ENCODE peak calls at places on chromosomes 16 and 17, in ten cellular contexts. One of them, this sample, is unnamed.
A peak's percentile ranks its signal among the peaks of the same experiment; 100 is the strongest.

GRCh38 chr16:9302102-9302501 is 210.7 kb downstream of the HAPSTR1 start:
- DNase-seq in heart right ventricle: no peak
- DNase-seq in stimulated activated CD4-positive, alpha-beta T cell treated with anti-CD3 and anti-CD28 coated beads, Interleukin-2, amount 100 ng/mL, for 24 hours: no peak
- DNase-seq in neural progenitor cell: no peak
- DNase-seq in AG09319: no peak
- DNase-seq in COR-L47: no peak
- DNase-seq in activated T-cell treated with anti-CD3 and anti-CD28 coated beads for 1 hour: no peak
- DNase-seq in effector memory CD4-positive, alpha-beta T cell: no peak
- DNase-seq in tibial artery: no peak
- DNase-seq in activated CD8-positive, alpha-beta memory T cell treated with anti-CD3 and anti-CD28 coated beads, Interleukin-2, amount 10 ng/mL, durations not matched to agents 7 days and 5 days: no peak
- DNase-seq in this sample: no peak

GRCh38 chr16:13611596-13611995 is 308.4 kb upstream of the ERCC4 start:
- DNase-seq in AG09319: no peak
- DNase-seq in tibial artery: no peak
- DNase-seq in stimulated activated CD4-positive, alpha-beta T cell treated with anti-CD3 and anti-CD28 coated beads, Interleukin-2, amount 100 ng/mL, for 24 hours: no peak
- DNase-seq in activated T-cell treated with anti-CD3 and anti-CD28 coated beads for 1 hour: no peak
- DNase-seq in heart right ventricle: no peak
- DNase-seq in COR-L47: no peak
- DNase-seq in activated CD8-positive, alpha-beta memory T cell treated with anti-CD3 and anti-CD28 coated beads, Interleukin-2, amount 10 ng/mL, durations not matched to agents 7 days and 5 days: no peak
- DNase-seq in effector memory CD4-positive, alpha-beta T cell: no peak
- DNase-seq in neural progenitor cell: no peak
- DNase-seq in this sample: no peak

GRCh38 chr17:57675988-57676387 is 69.1 kb downstream of the CCDC182 start:
- DNase-seq in activated T-cell treated with anti-CD3 and anti-CD28 coated beads for 1 hour: no peak
- DNase-seq in activated CD8-positive, alpha-beta memory T cell treated with anti-CD3 and anti-CD28 coated beads, Interleukin-2, amount 10 ng/mL, durations not matched to agents 7 days and 5 days: no peak
- DNase-seq in AG09319: no peak
- DNase-seq in tibial artery: peak; percentile 47
- DNase-seq in effector memory CD4-positive, alpha-beta T cell: no peak
- DNase-seq in heart right ventricle: no peak
- DNase-seq in neural progenitor cell: no peak
- DNase-seq in COR-L47: no peak
- DNase-seq in stimulated activated CD4-positive, alpha-beta T cell treated with anti-CD3 and anti-CD28 coated beads, Interleukin-2, amount 100 ng/mL, for 24 hours: peak; percentile 6
- DNase-seq in this sample: no peak

GRCh38 chr16:17340804-17341203 is 130.0 kb downstream of the XYLT1 start:
- DNase-seq in tibial artery: no peak
- DNase-seq in effector memory CD4-positive, alpha-beta T cell: no peak
- DNase-seq in stimulated activated CD4-positive, alpha-beta T cell treated with anti-CD3 and anti-CD28 coated beads, Interleukin-2, amount 100 ng/mL, for 24 hours: no peak
- DNase-seq in heart right ventricle: no peak
- DNase-seq in AG09319: no peak
- DNase-seq in activated T-cell treated with anti-CD3 and anti-CD28 coated beads for 1 hour: no peak
- DNase-seq in neural progenitor cell: no peak
- DNase-seq in COR-L47: no peak
- DNase-seq in activated CD8-positive, alpha-beta memory T cell treated with anti-CD3 and anti-CD28 coated beads, Interleukin-2, amount 10 ng/mL, durations not matched to agents 7 days and 5 days: no peak
- DNase-seq in this sample: no peak

GRCh38 chr16:19116711-19117449 is 3.1 kb downstream of the ITPRIPL2 start:
- DNase-seq in stimulated activated CD4-positive, alpha-beta T cell treated with anti-CD3 and anti-CD28 coated beads, Interleukin-2, amount 100 ng/mL, for 24 hours: no peak
- DNase-seq in COR-L47: no peak
- DNase-seq in activated CD8-positive, alpha-beta memory T cell treated with anti-CD3 and anti-CD28 coated beads, Interleukin-2, amount 10 ng/mL, durations not matched to agents 7 days and 5 days: no peak
- DNase-seq in effector memory CD4-positive, alpha-beta T cell: no peak
- DNase-seq in AG09319: no peak
- DNase-seq in activated T-cell treated with anti-CD3 and anti-CD28 coated beads for 1 hour: no peak
- DNase-seq in tibial artery: peak; percentile 19
- DNase-seq in neural progenitor cell: no peak
- DNase-seq in heart right ventricle: no peak
- DNase-seq in this sample: no peak

GRCh38 chr17:3667366-3668278 is 756 bp downstream of the TAX1BP3 start:
- DNase-seq in heart right ventricle: peak; percentile 91
- DNase-seq in effector memory CD4-positive, alpha-beta T cell: no peak
- DNase-seq in neural progenitor cell: peak; percentile 89
- DNase-seq in tibial artery: peak; percentile 94
- DNase-seq in AG09319: peak; percentile 79
- DNase-seq in activated T-cell treated with anti-CD3 and anti-CD28 coated beads for 1 hour: no peak
- DNase-seq in activated CD8-positive, alpha-beta memory T cell treated with anti-CD3 and anti-CD28 coated beads, Interleukin-2, amount 10 ng/mL, durations not matched to agents 7 days and 5 days: no peak
- DNase-seq in stimulated activated CD4-positive, alpha-beta T cell treated with anti-CD3 and anti-CD28 coated beads, Interleukin-2, amount 100 ng/mL, for 24 hours: no peak
- DNase-seq in COR-L47: peak; percentile 22
- DNase-seq in this sample: no peak

GRCh38 chr16:969508-970378 is 1.0 kb downstream of the LMF1 start:
- DNase-seq in tibial artery: no peak
- DNase-seq in COR-L47: no peak
- DNase-seq in AG09319: no peak
- DNase-seq in effector memory CD4-positive, alpha-beta T cell: no peak
- DNase-seq in activated T-cell treated with anti-CD3 and anti-CD28 coated beads for 1 hour: no peak
- DNase-seq in activated CD8-positive, alpha-beta memory T cell treated with anti-CD3 and anti-CD28 coated beads, Interleukin-2, amount 10 ng/mL, durations not matched to agents 7 days and 5 days: no peak
- DNase-seq in heart right ventricle: peak; percentile 44
- DNase-seq in stimulated activated CD4-positive, alpha-beta T cell treated with anti-CD3 and anti-CD28 coated beads, Interleukin-2, amount 100 ng/mL, for 24 hours: no peak
- DNase-seq in neural progenitor cell: no peak
- DNase-seq in this sample: no peak

GRCh38 chr16:23257682-23258081 is 44.4 kb upstream of the SCNN1B start:
- DNase-seq in AG09319: no peak
- DNase-seq in heart right ventricle: no peak
- DNase-seq in stimulated activated CD4-positive, alpha-beta T cell treated with anti-CD3 and anti-CD28 coated beads, Interleukin-2, amount 100 ng/mL, for 24 hours: no peak
- DNase-seq in COR-L47: no peak
- DNase-seq in effector memory CD4-positive, alpha-beta T cell: no peak
- DNase-seq in neural progenitor cell: no peak
- DNase-seq in activated CD8-positive, alpha-beta memory T cell treated with anti-CD3 and anti-CD28 coated beads, Interleukin-2, amount 10 ng/mL, durations not matched to agents 7 days and 5 days: no peak
- DNase-seq in tibial artery: no peak
- DNase-seq in activated T-cell treated with anti-CD3 and anti-CD28 coated beads for 1 hour: no peak
- DNase-seq in this sample: no peak

GRCh38 chr17:39688475-39688835 is 598 bp upstream of the PGAP3 start:
- DNase-seq in activated CD8-positive, alpha-beta memory T cell treated with anti-CD3 and anti-CD28 coated beads, Interleukin-2, amount 10 ng/mL, durations not matched to agents 7 days and 5 days: no peak
- DNase-seq in heart right ventricle: no peak
- DNase-seq in COR-L47: peak; percentile 15
- DNase-seq in activated T-cell treated with anti-CD3 and anti-CD28 coated beads for 1 hour: no peak
- DNase-seq in effector memory CD4-positive, alpha-beta T cell: no peak
- DNase-seq in AG09319: no peak
- DNase-seq in tibial artery: no peak
- DNase-seq in neural progenitor cell: no peak
- DNase-seq in stimulated activated CD4-positive, alpha-beta T cell treated with anti-CD3 and anti-CD28 coated beads, Interleukin-2, amount 100 ng/mL, for 24 hours: no peak
- DNase-seq in this sample: no peak

GRCh38 chr16:89055313-89055712 is 38.3 kb upstream of the ACSF3 start:
- DNase-seq in activated CD8-positive, alpha-beta memory T cell treated with anti-CD3 and anti-CD28 coated beads, Interleukin-2, amount 10 ng/mL, durations not matched to agents 7 days and 5 days: no peak
- DNase-seq in tibial artery: no peak
- DNase-seq in AG09319: no peak
- DNase-seq in effector memory CD4-positive, alpha-beta T cell: no peak
- DNase-seq in COR-L47: no peak
- DNase-seq in heart right ventricle: no peak
- DNase-seq in stimulated activated CD4-positive, alpha-beta T cell treated with anti-CD3 and anti-CD28 coated beads, Interleukin-2, amount 100 ng/mL, for 24 hours: no peak
- DNase-seq in neural progenitor cell: no peak
- DNase-seq in activated T-cell treated with anti-CD3 and anti-CD28 coated beads for 1 hour: no peak
- DNase-seq in this sample: no peak

GRCh38 chr17:61309857-61310256 is 89.8 kb upstream of the TBX2 start:
- DNase-seq in COR-L47: no peak
- DNase-seq in heart right ventricle: no peak
- DNase-seq in stimulated activated CD4-positive, alpha-beta T cell treated with anti-CD3 and anti-CD28 coated beads, Interleukin-2, amount 100 ng/mL, for 24 hours: no peak
- DNase-seq in activated T-cell treated with anti-CD3 and anti-CD28 coated beads for 1 hour: no peak
- DNase-seq in neural progenitor cell: no peak
- DNase-seq in AG09319: no peak
- DNase-seq in activated CD8-positive, alpha-beta memory T cell treated with anti-CD3 and anti-CD28 coated beads, Interleukin-2, amount 10 ng/mL, durations not matched to agents 7 days and 5 days: no peak
- DNase-seq in tibial artery: no peak
- DNase-seq in effector memory CD4-positive, alpha-beta T cell: no peak
- DNase-seq in this sample: no peak

GRCh38 chr17:65270932-65271700 is 133.9 kb downstream of the RGS9 start:
- DNase-seq in tibial artery: no peak
- DNase-seq in activated CD8-positive, alpha-beta memory T cell treated with anti-CD3 and anti-CD28 coated beads, Interleukin-2, amount 10 ng/mL, durations not matched to agents 7 days and 5 days: no peak
- DNase-seq in COR-L47: no peak
- DNase-seq in heart right ventricle: no peak
- DNase-seq in activated T-cell treated with anti-CD3 and anti-CD28 coated beads for 1 hour: no peak
- DNase-seq in effector memory CD4-positive, alpha-beta T cell: no peak
- DNase-seq in stimulated activated CD4-positive, alpha-beta T cell treated with anti-CD3 and anti-CD28 coated beads, Interleukin-2, amount 100 ng/mL, for 24 hours: no peak
- DNase-seq in AG09319: no peak
- DNase-seq in neural progenitor cell: no peak
- DNase-seq in this sample: no peak

GRCh38 chr17:56808503-56808902 is 25.2 kb downstream of the C17orf67 start:
- DNase-seq in effector memory CD4-positive, alpha-beta T cell: no peak
- DNase-seq in activated T-cell treated with anti-CD3 and anti-CD28 coated beads for 1 hour: no peak
- DNase-seq in neural progenitor cell: no peak
- DNase-seq in AG09319: no peak
- DNase-seq in stimulated activated CD4-positive, alpha-beta T cell treated with anti-CD3 and anti-CD28 coated beads, Interleukin-2, amount 100 ng/mL, for 24 hours: no peak
- DNase-seq in heart right ventricle: no peak
- DNase-seq in tibial artery: no peak
- DNase-seq in COR-L47: no peak
- DNase-seq in activated CD8-positive, alpha-beta memory T cell treated with anti-CD3 and anti-CD28 coated beads, Interleukin-2, amount 10 ng/mL, durations not matched to agents 7 days and 5 days: no peak
- DNase-seq in this sample: no peak

GRCh38 chr17:63151981-63152523 is 186.0 kb downstream of the TANC2 start:
- DNase-seq in stimulated activated CD4-positive, alpha-beta T cell treated with anti-CD3 and anti-CD28 coated beads, Interleukin-2, amount 100 ng/mL, for 24 hours: no peak
- DNase-seq in activated T-cell treated with anti-CD3 and anti-CD28 coated beads for 1 hour: no peak
- DNase-seq in neural progenitor cell: peak; percentile 36
- DNase-seq in heart right ventricle: no peak
- DNase-seq in activated CD8-positive, alpha-beta memory T cell treated with anti-CD3 and anti-CD28 coated beads, Interleukin-2, amount 10 ng/mL, durations not matched to agents 7 days and 5 days: no peak
- DNase-seq in effector memory CD4-positive, alpha-beta T cell: no peak
- DNase-seq in COR-L47: no peak
- DNase-seq in AG09319: peak; percentile 8
- DNase-seq in tibial artery: no peak
- DNase-seq in this sample: no peak

GRCh38 chr16:86350289-86350688 is 160.0 kb upstream of the FOXF1 start:
- DNase-seq in COR-L47: no peak
- DNase-seq in neural progenitor cell: no peak
- DNase-seq in AG09319: no peak
- DNase-seq in tibial artery: no peak
- DNase-seq in effector memory CD4-positive, alpha-beta T cell: no peak
- DNase-seq in activated T-cell treated with anti-CD3 and anti-CD28 coated beads for 1 hour: no peak
- DNase-seq in heart right ventricle: no peak
- DNase-seq in stimulated activated CD4-positive, alpha-beta T cell treated with anti-CD3 and anti-CD28 coated beads, Interleukin-2, amount 100 ng/mL, for 24 hours: no peak
- DNase-seq in activated CD8-positive, alpha-beta memory T cell treated with anti-CD3 and anti-CD28 coated beads, Interleukin-2, amount 10 ng/mL, durations not matched to agents 7 days and 5 days: no peak
- DNase-seq in this sample: no peak

GRCh38 chr17:49467175-49467574 is 27.9 kb upstream of the NGFR start:
- DNase-seq in effector memory CD4-positive, alpha-beta T cell: no peak
- DNase-seq in activated CD8-positive, alpha-beta memory T cell treated with anti-CD3 and anti-CD28 coated beads, Interleukin-2, amount 10 ng/mL, durations not matched to agents 7 days and 5 days: no peak
- DNase-seq in AG09319: no peak
- DNase-seq in activated T-cell treated with anti-CD3 and anti-CD28 coated beads for 1 hour: no peak
- DNase-seq in stimulated activated CD4-positive, alpha-beta T cell treated with anti-CD3 and anti-CD28 coated beads, Interleukin-2, amount 100 ng/mL, for 24 hours: no peak
- DNase-seq in heart right ventricle: no peak
- DNase-seq in COR-L47: no peak
- DNase-seq in tibial artery: no peak
- DNase-seq in neural progenitor cell: no peak
- DNase-seq in this sample: no peak

GRCh38 chr16:67786491-67786890 is 19.9 kb downstream of the RANBP10 start:
- DNase-seq in effector memory CD4-positive, alpha-beta T cell: no peak
- DNase-seq in COR-L47: no peak
- DNase-seq in stimulated activated CD4-positive, alpha-beta T cell treated with anti-CD3 and anti-CD28 coated beads, Interleukin-2, amount 100 ng/mL, for 24 hours: no peak
- DNase-seq in activated CD8-positive, alpha-beta memory T cell treated with anti-CD3 and anti-CD28 coated beads, Interleukin-2, amount 10 ng/mL, durations not matched to agents 7 days and 5 days: no peak
- DNase-seq in activated T-cell treated with anti-CD3 and anti-CD28 coated beads for 1 hour: no peak
- DNase-seq in AG09319: no peak
- DNase-seq in heart right ventricle: no peak
- DNase-seq in tibial artery: no peak
- DNase-seq in neural progenitor cell: no peak
- DNase-seq in this sample: no peak

GRCh38 chr17:73189417-73190099 is 3.3 kb upstream of the COG1 start:
- DNase-seq in activated T-cell treated with anti-CD3 and anti-CD28 coated beads for 1 hour: no peak
- DNase-seq in tibial artery: no peak
- DNase-seq in COR-L47: peak; percentile 60
- DNase-seq in AG09319: no peak
- DNase-seq in effector memory CD4-positive, alpha-beta T cell: no peak
- DNase-seq in neural progenitor cell: peak; percentile 67
- DNase-seq in activated CD8-positive, alpha-beta memory T cell treated with anti-CD3 and anti-CD28 coated beads, Interleukin-2, amount 10 ng/mL, durations not matched to agents 7 days and 5 days: no peak
- DNase-seq in stimulated activated CD4-positive, alpha-beta T cell treated with anti-CD3 and anti-CD28 coated beads, Interleukin-2, amount 100 ng/mL, for 24 hours: no peak
- DNase-seq in heart right ventricle: no peak
- DNase-seq in this sample: no peak

GRCh38 chr17:82878545-82878944 is 38.7 kb upstream of the ZNF750 start:
- DNase-seq in neural progenitor cell: no peak
- DNase-seq in activated CD8-positive, alpha-beta memory T cell treated with anti-CD3 and anti-CD28 coated beads, Interleukin-2, amount 10 ng/mL, durations not matched to agents 7 days and 5 days: no peak
- DNase-seq in COR-L47: no peak
- DNase-seq in effector memory CD4-positive, alpha-beta T cell: no peak
- DNase-seq in heart right ventricle: no peak
- DNase-seq in stimulated activated CD4-positive, alpha-beta T cell treated with anti-CD3 and anti-CD28 coated beads, Interleukin-2, amount 100 ng/mL, for 24 hours: no peak
- DNase-seq in tibial artery: no peak
- DNase-seq in activated T-cell treated with anti-CD3 and anti-CD28 coated beads for 1 hour: no peak
- DNase-seq in AG09319: no peak
- DNase-seq in this sample: no peak

GRCh38 chr16:79050063-79050462 is 550.5 kb downstream of the MAF start:
- DNase-seq in activated CD8-positive, alpha-beta memory T cell treated with anti-CD3 and anti-CD28 coated beads, Interleukin-2, amount 10 ng/mL, durations not matched to agents 7 days and 5 days: no peak
- DNase-seq in AG09319: no peak
- DNase-seq in heart right ventricle: no peak
- DNase-seq in COR-L47: no peak
- DNase-seq in stimulated activated CD4-positive, alpha-beta T cell treated with anti-CD3 and anti-CD28 coated beads, Interleukin-2, amount 100 ng/mL, for 24 hours: no peak
- DNase-seq in neural progenitor cell: no peak
- DNase-seq in tibial artery: no peak
- DNase-seq in activated T-cell treated with anti-CD3 and anti-CD28 coated beads for 1 hour: no peak
- DNase-seq in effector memory CD4-positive, alpha-beta T cell: no peak
- DNase-seq in this sample: no peak

GRCh38 chr17:80785477-80786178 is 206.0 kb upstream of the CHMP6 start:
- DNase-seq in effector memory CD4-positive, alpha-beta T cell: no peak
- DNase-seq in COR-L47: no peak
- DNase-seq in activated T-cell treated with anti-CD3 and anti-CD28 coated beads for 1 hour: no peak
- DNase-seq in AG09319: no peak
- DNase-seq in stimulated activated CD4-positive, alpha-beta T cell treated with anti-CD3 and anti-CD28 coated beads, Interleukin-2, amount 100 ng/mL, for 24 hours: peak; percentile 53
- DNase-seq in tibial artery: peak; percentile 49
- DNase-seq in heart right ventricle: no peak
- DNase-seq in neural progenitor cell: no peak
- DNase-seq in activated CD8-positive, alpha-beta memory T cell treated with anti-CD3 and anti-CD28 coated beads, Interleukin-2, amount 10 ng/mL, durations not matched to agents 7 days and 5 days: no peak
- DNase-seq in this sample: no peak

GRCh38 chr16:53168744-53169143 is 114.0 kb downstream of the CHD9 start:
- DNase-seq in tibial artery: no peak
- DNase-seq in activated CD8-positive, alpha-beta memory T cell treated with anti-CD3 and anti-CD28 coated beads, Interleukin-2, amount 10 ng/mL, durations not matched to agents 7 days and 5 days: no peak
- DNase-seq in COR-L47: no peak
- DNase-seq in stimulated activated CD4-positive, alpha-beta T cell treated with anti-CD3 and anti-CD28 coated beads, Interleukin-2, amount 100 ng/mL, for 24 hours: no peak
- DNase-seq in activated T-cell treated with anti-CD3 and anti-CD28 coated beads for 1 hour: no peak
- DNase-seq in effector memory CD4-positive, alpha-beta T cell: no peak
- DNase-seq in neural progenitor cell: no peak
- DNase-seq in heart right ventricle: no peak
- DNase-seq in AG09319: no peak
- DNase-seq in this sample: no peak

GRCh38 chr16:10752843-10753523 is 9.3 kb downstream of the NUBP1 start:
- DNase-seq in neural progenitor cell: no peak
- DNase-seq in tibial artery: peak; percentile 84
- DNase-seq in activated CD8-positive, alpha-beta memory T cell treated with anti-CD3 and anti-CD28 coated beads, Interleukin-2, amount 10 ng/mL, durations not matched to agents 7 days and 5 days: no peak
- DNase-seq in effector memory CD4-positive, alpha-beta T cell: no peak
- DNase-seq in COR-L47: no peak
- DNase-seq in AG09319: no peak
- DNase-seq in stimulated activated CD4-positive, alpha-beta T cell treated with anti-CD3 and anti-CD28 coated beads, Interleukin-2, amount 100 ng/mL, for 24 hours: no peak
- DNase-seq in heart right ventricle: peak; percentile 49
- DNase-seq in activated T-cell treated with anti-CD3 and anti-CD28 coated beads for 1 hour: no peak
- DNase-seq in this sample: peak; percentile 80

GRCh38 chr17:14311186-14311705 is 10.4 kb downstream of the HS3ST3B1 start:
- DNase-seq in AG09319: no peak
- DNase-seq in effector memory CD4-positive, alpha-beta T cell: no peak
- DNase-seq in activated CD8-positive, alpha-beta memory T cell treated with anti-CD3 and anti-CD28 coated beads, Interleukin-2, amount 10 ng/mL, durations not matched to agents 7 days and 5 days: no peak
- DNase-seq in activated T-cell treated with anti-CD3 and anti-CD28 coated beads for 1 hour: no peak
- DNase-seq in heart right ventricle: no peak
- DNase-seq in neural progenitor cell: no peak
- DNase-seq in stimulated activated CD4-positive, alpha-beta T cell treated with anti-CD3 and anti-CD28 coated beads, Interleukin-2, amount 100 ng/mL, for 24 hours: no peak
- DNase-seq in tibial artery: no peak
- DNase-seq in COR-L47: no peak
- DNase-seq in this sample: no peak

GRCh38 chr17:16491131-16491702 is 776 bp downstream of the LRRC75A start:
- DNase-seq in AG09319: no peak
- DNase-seq in heart right ventricle: no peak
- DNase-seq in activated T-cell treated with anti-CD3 and anti-CD28 coated beads for 1 hour: no peak
- DNase-seq in tibial artery: peak; percentile 60
- DNase-seq in neural progenitor cell: peak; percentile 50
- DNase-seq in activated CD8-positive, alpha-beta memory T cell treated with anti-CD3 and anti-CD28 coated beads, Interleukin-2, amount 10 ng/mL, durations not matched to agents 7 days and 5 days: peak; percentile 51
- DNase-seq in stimulated activated CD4-positive, alpha-beta T cell treated with anti-CD3 and anti-CD28 coated beads, Interleukin-2, amount 100 ng/mL, for 24 hours: peak; percentile 22
- DNase-seq in effector memory CD4-positive, alpha-beta T cell: no peak
- DNase-seq in COR-L47: no peak
- DNase-seq in this sample: peak; percentile 5

GRCh38 chr16:58732545-58733247 is 1.4 kb downstream of the GOT2 start:
- DNase-seq in COR-L47: no peak
- DNase-seq in activated T-cell treated with anti-CD3 and anti-CD28 coated beads for 1 hour: no peak
- DNase-seq in tibial artery: no peak
- DNase-seq in AG09319: no peak
- DNase-seq in neural progenitor cell: no peak
- DNase-seq in heart right ventricle: no peak
- DNase-seq in activated CD8-positive, alpha-beta memory T cell treated with anti-CD3 and anti-CD28 coated beads, Interleukin-2, amount 10 ng/mL, durations not matched to agents 7 days and 5 days: no peak
- DNase-seq in effector memory CD4-positive, alpha-beta T cell: no peak
- DNase-seq in stimulated activated CD4-positive, alpha-beta T cell treated with anti-CD3 and anti-CD28 coated beads, Interleukin-2, amount 100 ng/mL, for 24 hours: no peak
- DNase-seq in this sample: no peak

GRCh38 chr17:81082177-81083073 is 47.5 kb downstream of the BAIAP2 start:
- DNase-seq in AG09319: no peak
- DNase-seq in activated T-cell treated with anti-CD3 and anti-CD28 coated beads for 1 hour: no peak
- DNase-seq in stimulated activated CD4-positive, alpha-beta T cell treated with anti-CD3 and anti-CD28 coated beads, Interleukin-2, amount 100 ng/mL, for 24 hours: no peak
- DNase-seq in tibial artery: no peak
- DNase-seq in heart right ventricle: peak; percentile 51
- DNase-seq in effector memory CD4-positive, alpha-beta T cell: no peak
- DNase-seq in COR-L47: no peak
- DNase-seq in activated CD8-positive, alpha-beta memory T cell treated with anti-CD3 and anti-CD28 coated beads, Interleukin-2, amount 10 ng/mL, durations not matched to agents 7 days and 5 days: no peak
- DNase-seq in neural progenitor cell: no peak
- DNase-seq in this sample: no peak

GRCh38 chr16:13439766-13440165 is 480.2 kb upstream of the ERCC4 start:
- DNase-seq in effector memory CD4-positive, alpha-beta T cell: no peak
- DNase-seq in activated T-cell treated with anti-CD3 and anti-CD28 coated beads for 1 hour: no peak
- DNase-seq in neural progenitor cell: peak; percentile 52
- DNase-seq in tibial artery: no peak
- DNase-seq in AG09319: no peak
- DNase-seq in COR-L47: no peak
- DNase-seq in heart right ventricle: no peak
- DNase-seq in stimulated activated CD4-positive, alpha-beta T cell treated with anti-CD3 and anti-CD28 coated beads, Interleukin-2, amount 100 ng/mL, for 24 hours: no peak
- DNase-seq in activated CD8-positive, alpha-beta memory T cell treated with anti-CD3 and anti-CD28 coated beads, Interleukin-2, amount 10 ng/mL, durations not matched to agents 7 days and 5 days: no peak
- DNase-seq in this sample: no peak